ENCODE peak calls at places on chromosomes 1 and 21, in nine cellular contexts. T is prostate gland, S is retina, G is HCT116, F is adrenal gland, A is upper lobe of right lung, W is amygdala, K is nephron progenitor cell, P is AG04450. Q is an unnamed sample.

GRCh38 chr1:185045793-185046441 is 559 bp downstream of the RNF2 start:
- DNase-seq in T (peak), S (peak), G (no peak), F (peak), A (peak), W (no peak), K (peak), P (no peak), Q (peak)

GRCh38 chr1:211309617-211310016 is 17.0 kb upstream of the TRAF5 start:
- DNase-seq in T (no peak), S (no peak), G (no peak), F (no peak), A (no peak), W (no peak), K (no peak), P (no peak), Q (no peak)

GRCh38 chr1:157116735-157117103 is 17.1 kb upstream of the ETV3L start:
- DNase-seq in T (no peak), S (no peak), G (no peak), F (no peak), A (no peak), W (no peak), K (no peak), P (no peak), Q (no peak)

GRCh38 chr1:228940526-228940925 is 205.2 kb downstream of the RHOU start:
- DNase-seq in T (no peak), S (no peak), G (no peak), F (no peak), A (no peak), W (no peak), K (no peak), P (no peak), Q (peak)

GRCh38 chr21:39388811-39389155 is 39.9 kb upstream of the HMGN1 start:
- DNase-seq in T (no peak), S (no peak), G (no peak), F (no peak), A (no peak), W (no peak), K (no peak), P (no peak), Q (no peak)

GRCh38 chr1:235077571-235078479 is 50.8 kb downstream of the TOMM20 start:
- DNase-seq in T (no peak), S (no peak), G (no peak), F (no peak), A (no peak), W (no peak), K (no peak), P (no peak), Q (no peak)

GRCh38 chr1:153374077-153374476 is 1.3 kb downstream of the S100A12 start:
- DNase-seq in T (no peak), S (no peak), G (no peak), F (no peak), A (no peak), W (no peak), K (no peak), P (no peak), Q (no peak)

GRCh38 chr1:58911841-58912553 is 128.2 kb upstream of the JUN start:
- DNase-seq in T (no peak), S (no peak), G (no peak), F (no peak), A (no peak), W (no peak), K (no peak), P (no peak), Q (no peak)

GRCh38 chr1:155063550-155064108 is at the start of gene EFNA4:
- DNase-seq in T (peak), S (peak), G (peak), F (peak), A (peak), W (peak), K (peak), P (peak), Q (peak)

GRCh38 chr1:91884459-91885290 is 1.3 kb downstream of the TGFBR3 start:
- DNase-seq in T (peak), S (peak), G (no peak), F (no peak), A (peak), W (peak), K (peak), P (no peak), Q (peak)

GRCh38 chr1:83818916-83819315 is 180.0 kb downstream of the TTLL7 start:
- DNase-seq in T (no peak), S (no peak), G (no peak), F (no peak), A (no peak), W (no peak), K (no peak), P (no peak), Q (no peak)

GRCh38 chr1:241411056-241411775 is 54.2 kb upstream of the RGS7 start:
- DNase-seq in T (no peak), S (no peak), G (no peak), F (no peak), A (no peak), W (no peak), K (no peak), P (no peak), Q (no peak)

GRCh38 chr1:3222042-3222692 is 153.2 kb downstream of the PRDM16 start:
- DNase-seq in T (no peak), S (no peak), G (no peak), F (no peak), A (peak), W (no peak), K (no peak), P (no peak), Q (no peak)

GRCh38 chr1:7462627-7463026 is 308.5 kb upstream of the VAMP3 start:
- DNase-seq in T (no peak), S (no peak), G (no peak), F (no peak), A (no peak), W (no peak), K (no peak), P (no peak), Q (no peak)

GRCh38 chr1:15410223-15410883 is 665 bp downstream of the EFHD2 start:
- DNase-seq in T (no peak), S (no peak), G (no peak), F (no peak), A (no peak), W (no peak), K (no peak), P (no peak), Q (peak)

GRCh38 chr1:176541663-176542062 is 78.7 kb downstream of the PAPPA2 start:
- DNase-seq in T (no peak), S (no peak), G (no peak), F (no peak), A (no peak), W (no peak), K (no peak), P (no peak), Q (no peak)

GRCh38 chr1:89464008-89464407 is 60.6 kb upstream of the LRRC8B start:
- DNase-seq in T (no peak), S (no peak), G (no peak), F (no peak), A (no peak), W (no peak), K (no peak), P (no peak), Q (no peak)

GRCh38 chr21:41950941-41951408 is 2.8 kb downstream of the C2CD2 start:
- DNase-seq in T (no peak), S (no peak), G (no peak), F (no peak), A (no peak), W (no peak), K (no peak), P (no peak), Q (peak)

GRCh38 chr1:11752359-11753208 is 9.4 kb upstream of the C1orf167 start:
- DNase-seq in T (no peak), S (peak), G (no peak), F (no peak), A (no peak), W (no peak), K (no peak), P (no peak), Q (peak)

GRCh38 chr1:206744683-206745082 is 25.9 kb upstream of the IL19 start:
- DNase-seq in T (no peak), S (no peak), G (no peak), F (no peak), A (no peak), W (no peak), K (no peak), P (no peak), Q (no peak)

GRCh38 chr1:44084998-44085675 is 33.5 kb upstream of the KLF17 start:
- DNase-seq in T (no peak), S (no peak), G (peak), F (no peak), A (no peak), W (no peak), K (no peak), P (peak), Q (no peak)

GRCh38 chr1:95440511-95440910 is 206.5 kb downstream of the RWDD3 start:
- DNase-seq in T (no peak), S (no peak), G (no peak), F (no peak), A (no peak), W (no peak), K (no peak), P (no peak), Q (no peak)

GRCh38 chr1:87869563-87869962 is 540.9 kb downstream of the LMO4 start:
- DNase-seq in T (no peak), S (no peak), G (no peak), F (no peak), A (no peak), W (no peak), K (no peak), P (no peak), Q (no peak)

GRCh38 chr1:96360036-96360795 is 361.4 kb upstream of the PTBP2 start:
- DNase-seq in T (no peak), S (no peak), G (no peak), F (no peak), A (no peak), W (no peak), K (no peak), P (no peak), Q (no peak)

GRCh38 chr1:32706491-32706890 is 3.9 kb upstream of the SYNC start:
- DNase-seq in T (peak), S (no peak), G (no peak), F (no peak), A (no peak), W (no peak), K (no peak), P (no peak), Q (no peak)

GRCh38 chr1:218617986-218618385 is 272.9 kb downstream of the TGFB2 start:
- DNase-seq in T (no peak), S (no peak), G (no peak), F (no peak), A (no peak), W (no peak), K (no peak), P (no peak), Q (no peak)

GRCh38 chr21:45529785-45530422 is 12.3 kb downstream of the SLC19A1 start:
- DNase-seq in T (no peak), S (no peak), G (no peak), F (peak), A (no peak), W (no peak), K (no peak), P (no peak), Q (no peak)

GRCh38 chr1:112359961-112360767 is 35.9 kb upstream of the CTTNBP2NL start:
- DNase-seq in T (peak), S (no peak), G (no peak), F (peak), A (peak), W (peak), K (no peak), P (peak), Q (peak)

GRCh38 chr21:44593598-44594405 is 1.5 kb upstream of the KRTAP10-6 start:
- DNase-seq in T (no peak), S (no peak), G (no peak), F (no peak), A (peak), W (no peak), K (no peak), P (no peak), Q (no peak)

GRCh38 chr1:29519733-29520132 is 283.4 kb downstream of the PTPRU start:
- DNase-seq in T (no peak), S (peak), G (no peak), F (no peak), A (no peak), W (no peak), K (no peak), P (no peak), Q (no peak)

GRCh38 chr1:53737648-53738204 is 1.2 kb downstream of the GLIS1 start:
- DNase-seq in T (no peak), S (peak), G (no peak), F (no peak), A (no peak), W (no peak), K (peak), P (no peak), Q (peak)

GRCh38 chr1:106700151-106700550 is 356.3 kb upstream of the PRMT6 start:
- DNase-seq in T (no peak), S (no peak), G (no peak), F (no peak), A (no peak), W (no peak), K (no peak), P (no peak), Q (no peak)

GRCh38 chr1:212142883-212143530 is 107.5 kb downstream of the DTL start:
- DNase-seq in T (no peak), S (no peak), G (no peak), F (no peak), A (no peak), W (no peak), K (no peak), P (no peak), Q (no peak)

GRCh38 chr1:213008564-213008963 is 7.1 kb downstream of the ANGEL2 start:
- DNase-seq in T (no peak), S (no peak), G (no peak), F (no peak), A (no peak), W (no peak), K (no peak), P (no peak), Q (no peak)

GRCh38 chr1:246632584-246633168 is 66.4 kb downstream of the CNST start:
- DNase-seq in T (no peak), S (no peak), G (no peak), F (no peak), A (no peak), W (no peak), K (no peak), P (peak), Q (peak)

GRCh38 chr1:154611150-154611865 is 3.3 kb upstream of the ADAR start:
- DNase-seq in T (no peak), S (peak), G (no peak), F (no peak), A (no peak), W (no peak), K (peak), P (no peak), Q (peak)

GRCh38 chr1:170010443-170010842 is 64.1 kb downstream of the KIFAP3 start:
- DNase-seq in T (no peak), S (no peak), G (peak), F (peak), A (no peak), W (no peak), K (peak), P (no peak), Q (peak)

GRCh38 chr1:58434587-58434986 is 111.9 kb downstream of the OMA1 start:
- DNase-seq in T (no peak), S (no peak), G (no peak), F (no peak), A (no peak), W (no peak), K (no peak), P (no peak), Q (no peak)